ENCODE peak calls at places on chromosome 22, in five cellular contexts. One of them, this sample, is unnamed.

GRCh38 chr22:49850959-49851815 is 2.5 kb upstream of the ZBED4 start:
- DNase-seq in A549: no peak
- DNase-seq in psoas muscle: no peak
- DNase-seq in breast epithelium: no peak
- DNase-seq in lung: no peak
- DNase-seq in this sample: no peak

GRCh38 chr22:49535527-49536125 is 292.0 kb downstream of the BRD1 start:
- DNase-seq in A549: no peak
- DNase-seq in psoas muscle: no peak
- DNase-seq in breast epithelium: no peak
- DNase-seq in lung: no peak
- DNase-seq in this sample: no peak

GRCh38 chr22:20565079-20565734 is 57.8 kb downstream of the MED15 start:
- DNase-seq in A549: no peak
- DNase-seq in psoas muscle: no peak
- DNase-seq in breast epithelium: no peak
- DNase-seq in lung: no peak
- DNase-seq in this sample: no peak

GRCh38 chr22:37179126-37179470 is 8.9 kb downstream of the C1QTNF6 start:
- DNase-seq in A549: no peak
- DNase-seq in psoas muscle: peak; percentile 14
- DNase-seq in breast epithelium: no peak
- DNase-seq in lung: no peak
- DNase-seq in this sample: no peak

GRCh38 chr22:48577014-48577690 is 1250.5 kb downstream of the BRD1 start:
- DNase-seq in A549: no peak
- DNase-seq in psoas muscle: no peak
- DNase-seq in breast epithelium: no peak
- DNase-seq in lung: no peak
- DNase-seq in this sample: no peak

GRCh38 chr22:39090426-39091064 is 6.5 kb upstream of the APOBEC3H start:
- DNase-seq in A549: no peak
- DNase-seq in psoas muscle: peak; percentile 29
- DNase-seq in breast epithelium: peak; percentile 32
- DNase-seq in lung: no peak
- DNase-seq in this sample: peak; percentile 38

GRCh38 chr22:40240160-40240559 is 62.4 kb downstream of the TNRC6B start:
- DNase-seq in A549: no peak
- DNase-seq in psoas muscle: no peak
- DNase-seq in breast epithelium: no peak
- DNase-seq in lung: no peak
- DNase-seq in this sample: no peak

GRCh38 chr22:40235418-40235817 is 57.7 kb downstream of the TNRC6B start:
- DNase-seq in A549: no peak
- DNase-seq in psoas muscle: no peak
- DNase-seq in breast epithelium: no peak
- DNase-seq in lung: no peak
- DNase-seq in this sample: no peak

GRCh38 chr22:50017701-50018224 is 5.2 kb upstream of the IL17REL start:
- DNase-seq in A549: no peak
- DNase-seq in psoas muscle: no peak
- DNase-seq in breast epithelium: no peak
- DNase-seq in lung: no peak
- DNase-seq in this sample: no peak

GRCh38 chr22:37425800-37426531 is 1.3 kb downstream of the ELFN2 start:
- DNase-seq in A549: peak; percentile 22
- DNase-seq in psoas muscle: no peak
- DNase-seq in breast epithelium: no peak
- DNase-seq in lung: no peak
- DNase-seq in this sample: no peak

GRCh38 chr22:47607486-47607885 is 845.0 kb downstream of the TBC1D22A start:
- DNase-seq in A549: no peak
- DNase-seq in psoas muscle: no peak
- DNase-seq in breast epithelium: no peak
- DNase-seq in lung: no peak
- DNase-seq in this sample: no peak

GRCh38 chr22:46732041-46732379 is 6.0 kb downstream of the CERK start:
- DNase-seq in A549: no peak
- DNase-seq in psoas muscle: no peak
- DNase-seq in breast epithelium: no peak
- DNase-seq in lung: no peak
- DNase-seq in this sample: no peak

GRCh38 chr22:46735747-46736608 is 2.1 kb downstream of the CERK start:
- DNase-seq in A549: no peak
- DNase-seq in psoas muscle: peak; percentile 31
- DNase-seq in breast epithelium: no peak
- DNase-seq in lung: no peak
- DNase-seq in this sample: no peak

GRCh38 chr22:41411021-41411851 is 29.5 kb downstream of the TEF start:
- DNase-seq in A549: no peak
- DNase-seq in psoas muscle: peak; percentile 51
- DNase-seq in breast epithelium: no peak
- DNase-seq in lung: no peak
- DNase-seq in this sample: peak; percentile 28

GRCh38 chr22:23213581-23214341 is 33.5 kb downstream of the BCR start:
- DNase-seq in A549: no peak
- DNase-seq in psoas muscle: no peak
- DNase-seq in breast epithelium: no peak
- DNase-seq in lung: no peak
- DNase-seq in this sample: no peak

GRCh38 chr22:46852771-46853170 is 90.3 kb downstream of the TBC1D22A start:
- DNase-seq in A549: no peak
- DNase-seq in psoas muscle: no peak
- DNase-seq in breast epithelium: no peak
- DNase-seq in lung: peak; percentile 21
- DNase-seq in this sample: no peak

GRCh38 chr22:42169055-42169469 is 38.5 kb upstream of the CYP2D6 start:
- DNase-seq in A549: peak; percentile 71
- DNase-seq in psoas muscle: peak; percentile 55
- DNase-seq in breast epithelium: peak; percentile 43
- DNase-seq in lung: peak; percentile 71
- DNase-seq in this sample: peak; percentile 66

GRCh38 chr22:49788492-49788891 is 39.2 kb downstream of the BRD1 start:
- DNase-seq in A549: no peak
- DNase-seq in psoas muscle: peak; percentile 71
- DNase-seq in breast epithelium: peak; percentile 28
- DNase-seq in lung: no peak
- DNase-seq in this sample: peak; percentile 51

GRCh38 chr22:45816771-45817170 is 145.1 kb downstream of the ATXN10 start:
- DNase-seq in A549: no peak
- DNase-seq in psoas muscle: no peak
- DNase-seq in breast epithelium: no peak
- DNase-seq in lung: no peak
- DNase-seq in this sample: no peak

GRCh38 chr22:32069579-32070372 is 26.7 kb downstream of the SLC5A1 start:
- DNase-seq in A549: no peak
- DNase-seq in psoas muscle: no peak
- DNase-seq in breast epithelium: no peak
- DNase-seq in lung: no peak
- DNase-seq in this sample: no peak

GRCh38 chr22:39177791-39178190 is 25.3 kb upstream of the CBX7 start:
- DNase-seq in A549: no peak
- DNase-seq in psoas muscle: no peak
- DNase-seq in breast epithelium: peak; percentile 17
- DNase-seq in lung: no peak
- DNase-seq in this sample: no peak

GRCh38 chr22:37109242-37109917 is at the start of gene TMPRSS6:
- DNase-seq in A549: no peak
- DNase-seq in psoas muscle: no peak
- DNase-seq in breast epithelium: no peak
- DNase-seq in lung: no peak
- DNase-seq in this sample: no peak

GRCh38 chr22:22752556-22753477 is 108.4 kb downstream of the GGTLC2 start:
- DNase-seq in A549: no peak
- DNase-seq in psoas muscle: peak; percentile 25
- DNase-seq in breast epithelium: peak; percentile 27
- DNase-seq in lung: peak; percentile 47
- DNase-seq in this sample: peak; percentile 49

GRCh38 chr22:18058770-18059169 is 19.0 kb upstream of the PEX26 start:
- DNase-seq in A549: no peak
- DNase-seq in psoas muscle: no peak
- DNase-seq in breast epithelium: no peak
- DNase-seq in lung: no peak
- DNase-seq in this sample: no peak
- H3K27ac ChIP-seq in A549: peak overlapping the region; percentile 92
- H3K27ac ChIP-seq in psoas muscle: no peak overlapping the region
- H3K27ac ChIP-seq in breast epithelium: no peak overlapping the region
- H3K27ac ChIP-seq in lung: no peak overlapping the region
- H3K27ac ChIP-seq in this sample: no peak overlapping the region

DNA sequence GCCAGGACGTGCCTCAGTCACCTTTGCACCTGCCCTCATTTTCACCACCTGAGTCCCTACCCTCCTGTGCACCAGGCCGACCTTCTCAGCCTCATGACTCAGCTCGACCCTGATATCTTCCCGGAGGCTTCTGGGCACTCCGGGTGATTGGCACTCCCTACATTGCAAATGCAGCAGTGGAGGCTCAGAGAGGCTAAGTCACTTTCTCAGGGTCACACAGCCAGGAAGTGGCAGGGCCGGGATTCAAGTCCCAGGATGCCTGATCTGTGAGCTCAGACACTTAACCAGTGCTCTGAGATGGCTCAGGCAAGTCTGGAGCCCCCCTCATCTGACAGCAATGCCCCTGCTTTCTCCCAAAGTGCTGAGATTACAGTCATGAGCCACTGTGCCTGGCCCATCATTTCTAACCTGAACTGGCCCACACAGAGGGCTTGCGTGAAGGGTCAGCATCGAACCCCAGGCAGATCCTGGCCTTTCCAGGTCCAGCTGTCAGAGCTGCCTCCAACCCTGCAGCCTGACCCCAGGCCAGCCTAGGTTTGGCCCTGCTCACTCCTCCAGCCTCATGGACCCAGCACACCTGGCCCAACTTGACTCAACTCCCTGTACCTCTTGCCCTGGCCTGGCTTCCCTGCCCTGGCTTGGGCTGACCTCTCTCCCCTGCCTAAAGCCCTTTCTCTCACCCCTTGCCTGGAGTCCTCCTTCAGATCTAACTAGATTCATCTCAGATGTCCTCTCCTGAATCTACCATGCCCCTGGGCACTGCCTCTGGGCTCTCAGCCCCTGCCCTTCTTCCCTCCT is 40.7 kb upstream of the RTL6 start:
- DNase-seq in A549: no peak
- DNase-seq in psoas muscle: no peak
- DNase-seq in breast epithelium: no peak
- DNase-seq in lung: no peak
- DNase-seq in this sample: no peak
- TF ChIP-seq CTCF in A549: no peak
- TF ChIP-seq CTCF in psoas muscle: no peak
- TF ChIP-seq CTCF in breast epithelium: no peak
- TF ChIP-seq CTCF in lung: no peak
- TF ChIP-seq CTCF in this sample: no peak

DNA sequence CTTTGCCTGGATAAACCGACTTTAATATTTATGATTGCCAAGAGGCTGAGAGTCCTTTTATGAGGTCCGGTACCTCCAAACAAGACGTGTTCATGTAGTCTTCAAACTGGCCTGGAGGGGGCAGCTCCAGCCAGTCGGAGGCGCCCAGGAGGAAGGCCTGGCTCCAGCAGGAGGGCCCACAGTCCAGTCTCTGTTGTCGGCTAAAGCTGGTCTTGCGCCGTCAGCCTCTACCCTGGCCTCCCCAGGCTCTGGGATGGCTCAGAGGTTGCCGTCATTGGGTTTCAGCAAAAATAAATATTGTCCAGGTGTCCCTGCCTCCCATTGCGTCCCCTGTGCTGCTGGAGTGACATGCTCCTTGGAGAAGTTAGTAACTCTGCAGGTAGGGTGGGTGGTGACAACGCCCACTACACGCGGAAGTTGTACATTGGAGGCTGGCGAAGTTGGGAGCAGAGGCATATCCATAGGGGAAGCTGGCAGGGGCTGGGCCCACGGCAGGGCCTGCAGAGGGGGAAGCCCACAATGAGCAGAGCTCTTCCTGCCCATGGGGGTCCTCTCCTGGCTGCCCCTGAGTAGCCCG is 1.0 kb upstream of the SLC25A1 start:
- DNase-seq in A549: peak; percentile 84
- DNase-seq in psoas muscle: peak; percentile 78
- DNase-seq in breast epithelium: peak; percentile 56
- DNase-seq in lung: peak; percentile 79
- DNase-seq in this sample: peak; percentile 87
- H3K4me3 ChIP-seq in A549: peak overlapping the region; percentile 80
- H3K4me3 ChIP-seq in psoas muscle: peak overlapping the region; percentile 73
- H3K4me3 ChIP-seq in breast epithelium: peak overlapping the region; percentile 78
- H3K4me3 ChIP-seq in lung: no peak overlapping the region
- H3K4me3 ChIP-seq in this sample: no peak overlapping the region

GRCh38 chr22:24465975-24466374 is 29.2 kb upstream of the UPB1 start:
- DNase-seq in A549: no peak
- DNase-seq in psoas muscle: no peak
- DNase-seq in breast epithelium: no peak
- DNase-seq in lung: no peak
- DNase-seq in this sample: no peak
- H3K27ac ChIP-seq in A549: peak overlapping the region; percentile 70
- H3K27ac ChIP-seq in psoas muscle: peak overlapping the region; percentile 4
- H3K27ac ChIP-seq in breast epithelium: no peak overlapping the region
- H3K27ac ChIP-seq in lung: no peak overlapping the region
- H3K27ac ChIP-seq in this sample: no peak overlapping the region

GRCh38 chr22:29756341-29756740 is 10.5 kb downstream of the ZMAT5 start:
- DNase-seq in A549: no peak
- DNase-seq in psoas muscle: no peak
- DNase-seq in breast epithelium: no peak
- DNase-seq in lung: no peak
- DNase-seq in this sample: no peak
- TF ChIP-seq CTCF in A549: no peak
- TF ChIP-seq CTCF in psoas muscle: no peak
- TF ChIP-seq CTCF in breast epithelium: no peak
- TF ChIP-seq CTCF in lung: no peak
- TF ChIP-seq CTCF in this sample: no peak